ENCODE peak calls at places on chromosomes 3 and 15, in five cellular contexts. L, Y, C, G and S are unnamed samples.

GRCh38 chr3:52481819-52482521 is 13.2 kb upstream of the STAB1 start:
- DNase-seq in G (no peak), C (peak; percentile 47), L (no peak), Y (no peak), S (no peak)

GRCh38 chr3:119643528-119643927 is 16.9 kb downstream of the POPDC2 start:
- DNase-seq in G (peak; percentile 76), L (no peak), Y (no peak), C (peak; percentile 33), S (no peak)

GRCh38 chr3:177294221-177294620 is 96.9 kb upstream of the TBL1XR1 start:
- DNase-seq in C (peak; percentile 14), Y (no peak), L (no peak), G (no peak), S (no peak)

GRCh38 chr3:63791974-63792373 is 27.1 kb upstream of the C3orf49 start:
- DNase-seq in G (peak; percentile 22), L (no peak), Y (no peak), C (no peak), S (peak; percentile 25)

GRCh38 chr15:77859491-77860060 is 217.9 kb downstream of the TBC1D2B start:
- DNase-seq in C (no peak), L (no peak), Y (no peak), G (no peak), S (no peak)

GRCh38 chr3:16877527-16877926 is 7.2 kb upstream of the PLCL2 start:
- DNase-seq in C (no peak), Y (no peak), L (no peak), G (no peak), S (no peak)

GRCh38 chr15:50315814-50316630 is 39.0 kb downstream of the GABPB1 start:
- DNase-seq in G (peak; percentile 43), C (peak; percentile 68), L (peak; percentile 0), Y (no peak), S (no peak)

GRCh38 chr3:97957617-97958311 is 14.5 kb downstream of the RIOX2 start:
- DNase-seq in Y (no peak), G (peak; percentile 20), C (no peak), L (no peak), S (no peak)

GRCh38 chr3:50195501-50196252 is 4.3 kb downstream of the GNAT1 start:
- DNase-seq in Y (no peak), L (no peak), C (no peak), G (no peak), S (no peak)

GRCh38 chr15:82018201-82018600 is 27.6 kb downstream of the MEX3B start:
- DNase-seq in G (no peak), L (no peak), Y (no peak), C (no peak), S (no peak)

GRCh38 chr15:99213187-99213811 is 36.1 kb downstream of the TTC23 start:
- DNase-seq in L (peak; percentile 0), Y (peak; percentile 80), G (peak; percentile 56), C (peak; percentile 68), S (peak; percentile 34)

GRCh38 chr3:47225310-47225906 is 57.2 kb downstream of the KIF9 start:
- DNase-seq in Y (no peak), G (no peak), C (no peak), L (no peak), S (no peak)